ENCODE peak calls at places on chromosomes 12 and 14, in eight cellular contexts. One of them, this sample, is unnamed.

GRCh38 chr14:87601011-87601410 is 392.0 kb downstream of the GALC start:
- DNase-seq in fibroblast of the conjunctiva: no peak
- DNase-seq in NCI-H774: no peak
- DNase-seq in KG1: no peak
- DNase-seq in activated CD8-positive, alpha-beta memory T cell treated with anti-CD3 and anti-CD28 coated beads, Interleukin-2, amount 50 U/mL, for 4 hours: no peak
- DNase-seq in HEK293T: no peak
- DNase-seq in stimulated activated CD8-positive, alpha-beta memory T cell treated with anti-CD3 and anti-CD28 coated beads, Interleukin-12 subunit alpha, Interleukin-12 subunit beta, amount 100 ng/mL, for 1 hour: no peak
- DNase-seq in K562: no peak
- DNase-seq in this sample: no peak

GRCh38 chr12:6854036-6854435 is 2.1 kb downstream of the USP5 start:
- DNase-seq in KG1: no peak
- DNase-seq in activated CD8-positive, alpha-beta memory T cell treated with anti-CD3 and anti-CD28 coated beads, Interleukin-2, amount 50 U/mL, for 4 hours: no peak
- DNase-seq in NCI-H774: no peak
- DNase-seq in fibroblast of the conjunctiva: no peak
- DNase-seq in HEK293T: no peak
- DNase-seq in stimulated activated CD8-positive, alpha-beta memory T cell treated with anti-CD3 and anti-CD28 coated beads, Interleukin-12 subunit alpha, Interleukin-12 subunit beta, amount 100 ng/mL, for 1 hour: no peak
- DNase-seq in K562: no peak
- DNase-seq in this sample: no peak

GRCh38 chr12:85564786-85565185 is 271.4 kb downstream of the RASSF9 start:
- DNase-seq in K562: no peak
- DNase-seq in stimulated activated CD8-positive, alpha-beta memory T cell treated with anti-CD3 and anti-CD28 coated beads, Interleukin-12 subunit alpha, Interleukin-12 subunit beta, amount 100 ng/mL, for 1 hour: no peak
- DNase-seq in HEK293T: no peak
- DNase-seq in NCI-H774: no peak
- DNase-seq in activated CD8-positive, alpha-beta memory T cell treated with anti-CD3 and anti-CD28 coated beads, Interleukin-2, amount 50 U/mL, for 4 hours: no peak
- DNase-seq in fibroblast of the conjunctiva: no peak
- DNase-seq in KG1: no peak
- DNase-seq in this sample: no peak

GRCh38 chr12:68746572-68747180 is 700 bp downstream of the SLC35E3 start:
- DNase-seq in NCI-H774: peak
- DNase-seq in stimulated activated CD8-positive, alpha-beta memory T cell treated with anti-CD3 and anti-CD28 coated beads, Interleukin-12 subunit alpha, Interleukin-12 subunit beta, amount 100 ng/mL, for 1 hour: peak
- DNase-seq in HEK293T: peak
- DNase-seq in fibroblast of the conjunctiva: peak
- DNase-seq in K562: peak
- DNase-seq in KG1: peak
- DNase-seq in activated CD8-positive, alpha-beta memory T cell treated with anti-CD3 and anti-CD28 coated beads, Interleukin-2, amount 50 U/mL, for 4 hours: peak
- DNase-seq in this sample: peak

GRCh38 chr12:20376984-20377383 is 8.6 kb downstream of the PDE3A start:
- DNase-seq in KG1: no peak
- DNase-seq in HEK293T: no peak
- DNase-seq in NCI-H774: no peak
- DNase-seq in stimulated activated CD8-positive, alpha-beta memory T cell treated with anti-CD3 and anti-CD28 coated beads, Interleukin-12 subunit alpha, Interleukin-12 subunit beta, amount 100 ng/mL, for 1 hour: no peak
- DNase-seq in fibroblast of the conjunctiva: peak
- DNase-seq in K562: no peak
- DNase-seq in activated CD8-positive, alpha-beta memory T cell treated with anti-CD3 and anti-CD28 coated beads, Interleukin-2, amount 50 U/mL, for 4 hours: no peak
- DNase-seq in this sample: no peak

GRCh38 chr12:31343139-31343538 is 17.2 kb upstream of the SINHCAF start:
- DNase-seq in KG1: no peak
- DNase-seq in fibroblast of the conjunctiva: no peak
- DNase-seq in activated CD8-positive, alpha-beta memory T cell treated with anti-CD3 and anti-CD28 coated beads, Interleukin-2, amount 50 U/mL, for 4 hours: no peak
- DNase-seq in K562: no peak
- DNase-seq in NCI-H774: no peak
- DNase-seq in HEK293T: no peak
- DNase-seq in stimulated activated CD8-positive, alpha-beta memory T cell treated with anti-CD3 and anti-CD28 coated beads, Interleukin-12 subunit alpha, Interleukin-12 subunit beta, amount 100 ng/mL, for 1 hour: no peak
- DNase-seq in this sample: no peak

GRCh38 chr12:24803406-24804245 is 145.3 kb downstream of the BCAT1 start:
- DNase-seq in HEK293T: no peak
- DNase-seq in K562: no peak
- DNase-seq in NCI-H774: no peak
- DNase-seq in KG1: no peak
- DNase-seq in activated CD8-positive, alpha-beta memory T cell treated with anti-CD3 and anti-CD28 coated beads, Interleukin-2, amount 50 U/mL, for 4 hours: no peak
- DNase-seq in stimulated activated CD8-positive, alpha-beta memory T cell treated with anti-CD3 and anti-CD28 coated beads, Interleukin-12 subunit alpha, Interleukin-12 subunit beta, amount 100 ng/mL, for 1 hour: no peak
- DNase-seq in fibroblast of the conjunctiva: no peak
- DNase-seq in this sample: no peak

GRCh38 chr12:19646599-19646998 is 207.3 kb downstream of the AEBP2 start:
- DNase-seq in NCI-H774: no peak
- DNase-seq in HEK293T: no peak
- DNase-seq in KG1: no peak
- DNase-seq in K562: no peak
- DNase-seq in fibroblast of the conjunctiva: no peak
- DNase-seq in stimulated activated CD8-positive, alpha-beta memory T cell treated with anti-CD3 and anti-CD28 coated beads, Interleukin-12 subunit alpha, Interleukin-12 subunit beta, amount 100 ng/mL, for 1 hour: no peak
- DNase-seq in activated CD8-positive, alpha-beta memory T cell treated with anti-CD3 and anti-CD28 coated beads, Interleukin-2, amount 50 U/mL, for 4 hours: no peak
- DNase-seq in this sample: no peak

GRCh38 chr12:106801830-106802561 is 27.5 kb downstream of the RIC8B start:
- DNase-seq in K562: no peak
- DNase-seq in activated CD8-positive, alpha-beta memory T cell treated with anti-CD3 and anti-CD28 coated beads, Interleukin-2, amount 50 U/mL, for 4 hours: no peak
- DNase-seq in fibroblast of the conjunctiva: no peak
- DNase-seq in KG1: no peak
- DNase-seq in HEK293T: no peak
- DNase-seq in NCI-H774: no peak
- DNase-seq in stimulated activated CD8-positive, alpha-beta memory T cell treated with anti-CD3 and anti-CD28 coated beads, Interleukin-12 subunit alpha, Interleukin-12 subunit beta, amount 100 ng/mL, for 1 hour: no peak
- DNase-seq in this sample: no peak

GRCh38 chr12:121610239-121611149 is 15.8 kb upstream of the ORAI1 start:
- DNase-seq in activated CD8-positive, alpha-beta memory T cell treated with anti-CD3 and anti-CD28 coated beads, Interleukin-2, amount 50 U/mL, for 4 hours: no peak
- DNase-seq in K562: peak
- DNase-seq in KG1: no peak
- DNase-seq in NCI-H774: no peak
- DNase-seq in fibroblast of the conjunctiva: no peak
- DNase-seq in HEK293T: peak
- DNase-seq in stimulated activated CD8-positive, alpha-beta memory T cell treated with anti-CD3 and anti-CD28 coated beads, Interleukin-12 subunit alpha, Interleukin-12 subunit beta, amount 100 ng/mL, for 1 hour: no peak
- DNase-seq in this sample: no peak

GRCh38 chr14:90624228-90624627 is 192.0 kb downstream of the TTC7B start:
- DNase-seq in HEK293T: no peak
- DNase-seq in activated CD8-positive, alpha-beta memory T cell treated with anti-CD3 and anti-CD28 coated beads, Interleukin-2, amount 50 U/mL, for 4 hours: no peak
- DNase-seq in KG1: no peak
- DNase-seq in K562: no peak
- DNase-seq in stimulated activated CD8-positive, alpha-beta memory T cell treated with anti-CD3 and anti-CD28 coated beads, Interleukin-12 subunit alpha, Interleukin-12 subunit beta, amount 100 ng/mL, for 1 hour: no peak
- DNase-seq in NCI-H774: no peak
- DNase-seq in fibroblast of the conjunctiva: no peak
- DNase-seq in this sample: no peak

GRCh38 chr14:67241416-67242362 is at the start of gene PALS1:
- DNase-seq in activated CD8-positive, alpha-beta memory T cell treated with anti-CD3 and anti-CD28 coated beads, Interleukin-2, amount 50 U/mL, for 4 hours: no peak
- DNase-seq in NCI-H774: no peak
- DNase-seq in K562: peak
- DNase-seq in fibroblast of the conjunctiva: peak
- DNase-seq in KG1: peak
- DNase-seq in stimulated activated CD8-positive, alpha-beta memory T cell treated with anti-CD3 and anti-CD28 coated beads, Interleukin-12 subunit alpha, Interleukin-12 subunit beta, amount 100 ng/mL, for 1 hour: peak
- DNase-seq in HEK293T: peak
- DNase-seq in this sample: peak

GRCh38 chr12:105995986-105996385 is 142.8 kb downstream of the NUAK1 start:
- DNase-seq in stimulated activated CD8-positive, alpha-beta memory T cell treated with anti-CD3 and anti-CD28 coated beads, Interleukin-12 subunit alpha, Interleukin-12 subunit beta, amount 100 ng/mL, for 1 hour: no peak
- DNase-seq in fibroblast of the conjunctiva: no peak
- DNase-seq in NCI-H774: no peak
- DNase-seq in activated CD8-positive, alpha-beta memory T cell treated with anti-CD3 and anti-CD28 coated beads, Interleukin-2, amount 50 U/mL, for 4 hours: no peak
- DNase-seq in KG1: no peak
- DNase-seq in HEK293T: no peak
- DNase-seq in K562: no peak
- DNase-seq in this sample: no peak

GRCh38 chr14:59354666-59355065 is 110.5 kb downstream of the GPR135 start:
- DNase-seq in activated CD8-positive, alpha-beta memory T cell treated with anti-CD3 and anti-CD28 coated beads, Interleukin-2, amount 50 U/mL, for 4 hours: no peak
- DNase-seq in stimulated activated CD8-positive, alpha-beta memory T cell treated with anti-CD3 and anti-CD28 coated beads, Interleukin-12 subunit alpha, Interleukin-12 subunit beta, amount 100 ng/mL, for 1 hour: no peak
- DNase-seq in fibroblast of the conjunctiva: no peak
- DNase-seq in HEK293T: no peak
- DNase-seq in K562: no peak
- DNase-seq in KG1: no peak
- DNase-seq in NCI-H774: no peak
- DNase-seq in this sample: no peak

GRCh38 chr12:55676707-55677106 is 31.0 kb downstream of the ITGA7 start:
- DNase-seq in NCI-H774: no peak
- DNase-seq in stimulated activated CD8-positive, alpha-beta memory T cell treated with anti-CD3 and anti-CD28 coated beads, Interleukin-12 subunit alpha, Interleukin-12 subunit beta, amount 100 ng/mL, for 1 hour: no peak
- DNase-seq in fibroblast of the conjunctiva: no peak
- DNase-seq in K562: no peak
- DNase-seq in activated CD8-positive, alpha-beta memory T cell treated with anti-CD3 and anti-CD28 coated beads, Interleukin-2, amount 50 U/mL, for 4 hours: no peak
- DNase-seq in KG1: no peak
- DNase-seq in HEK293T: no peak
- DNase-seq in this sample: no peak

GRCh38 chr14:93752980-93753561 is 35.2 kb downstream of the PRIMA1 start:
- DNase-seq in stimulated activated CD8-positive, alpha-beta memory T cell treated with anti-CD3 and anti-CD28 coated beads, Interleukin-12 subunit alpha, Interleukin-12 subunit beta, amount 100 ng/mL, for 1 hour: no peak
- DNase-seq in fibroblast of the conjunctiva: no peak
- DNase-seq in KG1: no peak
- DNase-seq in NCI-H774: no peak
- DNase-seq in activated CD8-positive, alpha-beta memory T cell treated with anti-CD3 and anti-CD28 coated beads, Interleukin-2, amount 50 U/mL, for 4 hours: no peak
- DNase-seq in HEK293T: no peak
- DNase-seq in K562: no peak
- DNase-seq in this sample: no peak

GRCh38 chr14:37889087-37889486 is 293.7 kb downstream of the TTC6 start:
- DNase-seq in fibroblast of the conjunctiva: no peak
- DNase-seq in KG1: no peak
- DNase-seq in stimulated activated CD8-positive, alpha-beta memory T cell treated with anti-CD3 and anti-CD28 coated beads, Interleukin-12 subunit alpha, Interleukin-12 subunit beta, amount 100 ng/mL, for 1 hour: no peak
- DNase-seq in activated CD8-positive, alpha-beta memory T cell treated with anti-CD3 and anti-CD28 coated beads, Interleukin-2, amount 50 U/mL, for 4 hours: no peak
- DNase-seq in NCI-H774: no peak
- DNase-seq in K562: no peak
- DNase-seq in HEK293T: no peak
- DNase-seq in this sample: peak

GRCh38 chr14:26887842-26888241 is 290.0 kb upstream of the NOVA1 start:
- DNase-seq in K562: no peak
- DNase-seq in NCI-H774: no peak
- DNase-seq in fibroblast of the conjunctiva: no peak
- DNase-seq in stimulated activated CD8-positive, alpha-beta memory T cell treated with anti-CD3 and anti-CD28 coated beads, Interleukin-12 subunit alpha, Interleukin-12 subunit beta, amount 100 ng/mL, for 1 hour: no peak
- DNase-seq in KG1: no peak
- DNase-seq in HEK293T: no peak
- DNase-seq in activated CD8-positive, alpha-beta memory T cell treated with anti-CD3 and anti-CD28 coated beads, Interleukin-2, amount 50 U/mL, for 4 hours: no peak
- DNase-seq in this sample: no peak

GRCh38 chr14:91929700-91930099 is 17.8 kb downstream of the FBLN5 start:
- DNase-seq in activated CD8-positive, alpha-beta memory T cell treated with anti-CD3 and anti-CD28 coated beads, Interleukin-2, amount 50 U/mL, for 4 hours: no peak
- DNase-seq in HEK293T: no peak
- DNase-seq in KG1: no peak
- DNase-seq in K562: no peak
- DNase-seq in NCI-H774: no peak
- DNase-seq in fibroblast of the conjunctiva: no peak
- DNase-seq in stimulated activated CD8-positive, alpha-beta memory T cell treated with anti-CD3 and anti-CD28 coated beads, Interleukin-12 subunit alpha, Interleukin-12 subunit beta, amount 100 ng/mL, for 1 hour: no peak
- DNase-seq in this sample: no peak

GRCh38 chr12:18752280-18752920 is 14.5 kb downstream of the CAPZA3 start:
- DNase-seq in activated CD8-positive, alpha-beta memory T cell treated with anti-CD3 and anti-CD28 coated beads, Interleukin-2, amount 50 U/mL, for 4 hours: no peak
- DNase-seq in K562: peak
- DNase-seq in fibroblast of the conjunctiva: peak
- DNase-seq in KG1: no peak
- DNase-seq in stimulated activated CD8-positive, alpha-beta memory T cell treated with anti-CD3 and anti-CD28 coated beads, Interleukin-12 subunit alpha, Interleukin-12 subunit beta, amount 100 ng/mL, for 1 hour: no peak
- DNase-seq in NCI-H774: no peak
- DNase-seq in HEK293T: no peak
- DNase-seq in this sample: peak

GRCh38 chr12:4228122-4228580 is 45.4 kb upstream of the CCND2 start:
- DNase-seq in activated CD8-positive, alpha-beta memory T cell treated with anti-CD3 and anti-CD28 coated beads, Interleukin-2, amount 50 U/mL, for 4 hours: no peak
- DNase-seq in fibroblast of the conjunctiva: no peak
- DNase-seq in HEK293T: no peak
- DNase-seq in stimulated activated CD8-positive, alpha-beta memory T cell treated with anti-CD3 and anti-CD28 coated beads, Interleukin-12 subunit alpha, Interleukin-12 subunit beta, amount 100 ng/mL, for 1 hour: no peak
- DNase-seq in K562: no peak
- DNase-seq in NCI-H774: no peak
- DNase-seq in KG1: no peak
- DNase-seq in this sample: peak

GRCh38 chr12:229441-230191 is 15.7 kb upstream of the SLC6A12 start:
- DNase-seq in HEK293T: no peak
- DNase-seq in NCI-H774: no peak
- DNase-seq in stimulated activated CD8-positive, alpha-beta memory T cell treated with anti-CD3 and anti-CD28 coated beads, Interleukin-12 subunit alpha, Interleukin-12 subunit beta, amount 100 ng/mL, for 1 hour: no peak
- DNase-seq in activated CD8-positive, alpha-beta memory T cell treated with anti-CD3 and anti-CD28 coated beads, Interleukin-2, amount 50 U/mL, for 4 hours: no peak
- DNase-seq in K562: no peak
- DNase-seq in fibroblast of the conjunctiva: no peak
- DNase-seq in KG1: no peak
- DNase-seq in this sample: no peak

GRCh38 chr12:107404981-107405380 is 280.6 kb upstream of the PWP1 start:
- DNase-seq in stimulated activated CD8-positive, alpha-beta memory T cell treated with anti-CD3 and anti-CD28 coated beads, Interleukin-12 subunit alpha, Interleukin-12 subunit beta, amount 100 ng/mL, for 1 hour: no peak
- DNase-seq in fibroblast of the conjunctiva: no peak
- DNase-seq in activated CD8-positive, alpha-beta memory T cell treated with anti-CD3 and anti-CD28 coated beads, Interleukin-2, amount 50 U/mL, for 4 hours: no peak
- DNase-seq in NCI-H774: peak
- DNase-seq in KG1: no peak
- DNase-seq in HEK293T: peak
- DNase-seq in K562: peak
- DNase-seq in this sample: peak

GRCh38 chr14:101128478-101129450 is 225.2 kb upstream of the RTL1 start:
- DNase-seq in activated CD8-positive, alpha-beta memory T cell treated with anti-CD3 and anti-CD28 coated beads, Interleukin-2, amount 50 U/mL, for 4 hours: no peak
- DNase-seq in fibroblast of the conjunctiva: no peak
- DNase-seq in stimulated activated CD8-positive, alpha-beta memory T cell treated with anti-CD3 and anti-CD28 coated beads, Interleukin-12 subunit alpha, Interleukin-12 subunit beta, amount 100 ng/mL, for 1 hour: no peak
- DNase-seq in NCI-H774: no peak
- DNase-seq in KG1: no peak
- DNase-seq in K562: no peak
- DNase-seq in HEK293T: no peak
- DNase-seq in this sample: no peak

This sample was measured in iPS-NIHi11.